ENCODE peak calls at places on chromosome 9, in five cellular contexts. U, A, N, O and S are unnamed samples.

GRCh38 chr9:91411096-91411771 is 12.4 kb downstream of the NFIL3 start:
- DNase-seq in N (no peak), O (no peak), U (peak; percentile 69), A (no peak), S (peak; percentile 66)

GRCh38 chr9:12878342-12878978 is 103.6 kb downstream of the LURAP1L start:
- DNase-seq in U (peak; percentile 21), O (no peak), N (no peak), A (no peak), S (no peak)

GRCh38 chr9:77092536-77092935 is 73.1 kb downstream of the FOXB2 start:
- DNase-seq in O (no peak), N (peak; percentile 51), A (no peak), U (peak; percentile 17), S (peak; percentile 4)

GRCh38 chr9:88781500-88782391 is 209.5 kb upstream of the S1PR3 start:
- DNase-seq in N (peak; percentile 63), A (peak; percentile 70), O (no peak), U (peak; percentile 79), S (peak; percentile 57)

GRCh38 chr9:120410925-120411501 is 169.0 kb downstream of the CDK5RAP2 start:
- DNase-seq in N (peak; percentile 73), U (no peak), A (no peak), O (no peak), S (no peak)

GRCh38 chr9:124790301-124790700 is 13.4 kb downstream of the OLFML2A start:
- DNase-seq in N (no peak), U (no peak), A (no peak), O (no peak), S (no peak)

GRCh38 chr9:134180786-134181647 is 16.7 kb upstream of the RNU6ATAC start:
- DNase-seq in A (no peak), N (no peak), O (no peak), U (no peak), S (no peak)

GRCh38 chr9:71916834-71917534 is 5.5 kb downstream of the C9orf85 start:
- DNase-seq in U (no peak), A (no peak), N (no peak), O (no peak), S (no peak)

GRCh38 chr9:107086460-107086859 is 196.6 kb upstream of the RAD23B start:
- DNase-seq in U (no peak), N (no peak), A (no peak), O (no peak), S (no peak)

GRCh38 chr9:116157436-116158138 is 4.0 kb downstream of the PAPPA start:
- DNase-seq in N (peak; percentile 69), U (peak; percentile 80), A (no peak), O (no peak), S (no peak)

GRCh38 chr9:88481933-88482332 is 53.0 kb upstream of the NXNL2 start:
- DNase-seq in N (no peak), O (no peak), U (no peak), A (no peak), S (no peak)